ENCODE peak calls at places on chromosomes 4 and X, in six cellular contexts. U is stimulated activated CD4-positive, alpha-beta T cell treated with anti-CD3 and anti-CD28 coated beads, Interleukin-15, amount 100 ng/mL, for 1 hour; G is CD4-positive, alpha-beta T cell; A is DMS153; Y is NAMALWA; R is astrocyte of the spinal cord. V is an unnamed sample.

GRCh38 chr4:52377563-52377962 is 281.5 kb downstream of the USP46 start:
- DNase-seq in G (no peak), R (no peak), U (no peak), Y (no peak), A (no peak), V (no peak)

GRCh38 chr4:87843936-87844335 is 11.2 kb downstream of the MEPE start:
- DNase-seq in Y (no peak), A (peak; percentile 47), U (no peak), R (peak; percentile 86), G (no peak), V (no peak)

GRCh38 chrX:48631376-48632090 is 34.2 kb downstream of the WDR13 start:
- DNase-seq in Y (peak; percentile 91), G (peak; percentile 61), A (peak; percentile 66), R (peak; percentile 92), U (peak; percentile 0), V (peak; percentile 53)

GRCh38 chrX:115966920-115967319 is 203.6 kb upstream of the AGTR2 start:
- DNase-seq in A (no peak), G (no peak), R (no peak), Y (no peak), U (no peak), V (no peak)

GRCh38 chr4:105126311-105127153 is 20.1 kb upstream of the TET2 start:
- DNase-seq in R (peak; percentile 58), G (no peak), Y (no peak), U (no peak), A (no peak), V (no peak)

GRCh38 chrX:101460669-101461068 is 24.6 kb upstream of the ARMCX4 start:
- DNase-seq in Y (no peak), G (no peak), U (no peak), A (no peak), R (no peak), V (no peak)

GRCh38 chr4:110014233-110014632 is 101.5 kb downstream of the EGF start:
- DNase-seq in A (no peak), R (no peak), G (no peak), Y (no peak), U (no peak), V (no peak)

GRCh38 chr4:144799486-144799885 is 153.5 kb downstream of the HHIP start:
- DNase-seq in U (no peak), A (no peak), G (no peak), Y (no peak), R (no peak), V (no peak)

GRCh38 chr4:25209702-25210101 is 24.1 kb upstream of the PI4K2B start:
- DNase-seq in A (no peak), U (no peak), G (no peak), Y (no peak), R (no peak), V (no peak)

GRCh38 chr4:179530953-179531352 is 2088.7 kb upstream of the AGA start:
- DNase-seq in R (no peak), G (no peak), A (no peak), U (no peak), Y (no peak), V (no peak)

GRCh38 chrX:74521961-74522833 is 92.2 kb downstream of the RLIM start:
- DNase-seq in U (no peak), Y (no peak), G (no peak), R (peak; percentile 30), A (no peak), V (no peak)

GRCh38 chr4:13484749-13485345 is 707 bp upstream of the RAB28 start:
- DNase-seq in Y (no peak), U (no peak), A (peak; percentile 11), R (peak; percentile 53), G (peak; percentile 47), V (no peak)

GRCh38 chr4:100280807-100281206 is 90.5 kb upstream of the DDIT4L start:
- DNase-seq in R (no peak), A (no peak), G (no peak), Y (no peak), U (no peak), V (no peak)

GRCh38 chr4:187726485-187726884 is 269.1 kb upstream of the ZFP42 start:
- DNase-seq in R (no peak), G (no peak), U (no peak), A (no peak), Y (no peak), V (no peak)

GRCh38 chr4:156505341-156505955 is 466.2 kb downstream of the PDGFC start:
- DNase-seq in G (no peak), U (no peak), A (no peak), R (no peak), Y (no peak), V (no peak)

GRCh38 chr4:55255171-55255570 is 90.9 kb upstream of the SRD5A3 start:
- DNase-seq in R (peak; percentile 64), U (no peak), A (no peak), Y (no peak), G (no peak), V (no peak)

GRCh38 chr4:13289391-13289790 is 194.7 kb downstream of the RAB28 start:
- DNase-seq in U (no peak), R (peak; percentile 64), Y (no peak), A (no peak), G (no peak), V (no peak)

GRCh38 chr4:2478220-2478619 is 9.3 kb downstream of the RNF4 start:
- DNase-seq in U (no peak), R (no peak), G (no peak), Y (no peak), A (no peak), V (no peak)

GRCh38 chr4:98476891-98477290 is 181.5 kb downstream of the TSPAN5 start:
- DNase-seq in A (no peak), R (no peak), U (no peak), G (no peak), Y (no peak), V (no peak)

GRCh38 chrX:56564182-56564885 is 907 bp downstream of the UBQLN2 start:
- DNase-seq in U (no peak), Y (peak; percentile 35), R (peak; percentile 39), A (no peak), G (no peak), V (peak; percentile 45)

GRCh38 chr4:74623041-74623440 is 171.3 kb downstream of the BTC start:
- DNase-seq in U (no peak), R (no peak), A (peak; percentile 46), G (no peak), Y (peak; percentile 65), V (no peak)

GRCh38 chr4:183082053-183082452 is 17.0 kb upstream of the WWC2 start:
- DNase-seq in A (no peak), G (no peak), R (no peak), Y (no peak), U (no peak), V (no peak)

GRCh38 chr4:17544205-17544604 is 29.2 kb downstream of the CLRN2 start:
- DNase-seq in G (no peak), Y (no peak), R (no peak), A (peak; percentile 81), U (no peak), V (no peak)

GRCh38 chr4:98514930-98515809 is 143.2 kb downstream of the TSPAN5 start:
- DNase-seq in G (no peak), Y (no peak), U (no peak), A (no peak), R (no peak), V (no peak)

GRCh38 chr4:14028862-14029261 is 401.3 kb upstream of the BOD1L1 start:
- DNase-seq in A (no peak), Y (no peak), U (no peak), R (peak; percentile 15), G (no peak), V (no peak)

GRCh38 chr4:149766135-149766534 is 49.5 kb downstream of the IQCM start:
- DNase-seq in R (no peak), U (no peak), G (no peak), Y (no peak), A (no peak), V (no peak)

GRCh38 chrX:72126539-72127140 is 5.1 kb downstream of the RTL5 start:
- DNase-seq in R (peak; percentile 80), Y (peak; percentile 68), U (peak; percentile 72), G (peak; percentile 69), A (peak; percentile 53), V (peak; percentile 74)

GRCh38 chrX:11431833-11432232 is 138.6 kb downstream of the AMELX start:
- DNase-seq in Y (no peak), G (no peak), R (no peak), A (no peak), U (no peak), V (no peak)

GRCh38 chr4:51845055-51845426 is 2.1 kb downstream of the DCUN1D4 start:
- DNase-seq in R (no peak), G (no peak), Y (no peak), A (no peak), U (no peak), V (no peak)

GRCh38 chr4:25180524-25181131 is 20.4 kb upstream of the SEPSECS start:
- DNase-seq in A (no peak), R (peak; percentile 41), Y (peak; percentile 86), G (no peak), U (no peak), V (no peak)

GRCh38 chrX:51144828-51145442 is 187.7 kb upstream of the NUDT10 start:
- DNase-seq in R (peak; percentile 5), G (no peak), Y (peak; percentile 57), A (no peak), U (no peak), V (no peak)

GRCh38 chr4:630661-631060 is 5.3 kb downstream of the PDE6B start:
- DNase-seq in Y (no peak), A (no peak), R (no peak), U (no peak), G (no peak), V (no peak)

GRCh38 chr4:35771571-35771970 is 472.7 kb downstream of the ARAP2 start:
- DNase-seq in A (no peak), U (no peak), R (peak; percentile 11), G (no peak), Y (no peak), V (no peak)

GRCh38 chr4:55604996-55605395 is 13.0 kb upstream of the PDCL2 start:
- DNase-seq in G (no peak), A (no peak), U (no peak), R (no peak), Y (no peak), V (no peak)

GRCh38 chrX:48472851-48473717 is 2.9 kb upstream of the FTSJ1 start:
- DNase-seq in R (peak; percentile 18), Y (no peak), U (no peak), G (no peak), A (no peak), V (no peak)

GRCh38 chr4:36325499-36325898 is 44.1 kb downstream of the DTHD1 start:
- DNase-seq in G (no peak), Y (peak; percentile 49), R (no peak), U (no peak), A (no peak), V (no peak)

GRCh38 chr4:149553959-149554520 is 261.6 kb downstream of the IQCM start:
- DNase-seq in G (no peak), U (no peak), Y (no peak), R (peak; percentile 9), A (no peak), V (no peak)